ENCODE peak calls at places on chromosomes 5 and 9, in five cellular contexts. One of them, this sample, is unnamed.

GRCh38 chr5:142110046-142110531 is 1.5 kb downstream of the NDFIP1 start:
- DNase-seq in MM.1S: no peak
- DNase-seq in PC-9: no peak
- DNase-seq in fibroblast of lung: peak; percentile 33
- DNase-seq in mesendoderm: peak; percentile 7
- DNase-seq in this sample: no peak

GRCh38 chr5:159099049-159099760 is 511 bp downstream of the EBF1 start:
- DNase-seq in MM.1S: peak; percentile 81
- DNase-seq in mesendoderm: peak; percentile 59
- DNase-seq in fibroblast of lung: peak; percentile 71
- DNase-seq in PC-9: no peak
- DNase-seq in this sample: no peak

GRCh38 chr5:179488464-179488863 is 61.9 kb upstream of the RUFY1 start:
- DNase-seq in MM.1S: no peak
- DNase-seq in PC-9: no peak
- DNase-seq in mesendoderm: no peak
- DNase-seq in fibroblast of lung: no peak
- DNase-seq in this sample: no peak

GRCh38 chr9:132472199-132472598 is 62.2 kb downstream of the CFAP77 start:
- DNase-seq in mesendoderm: no peak
- DNase-seq in MM.1S: no peak
- DNase-seq in fibroblast of lung: no peak
- DNase-seq in PC-9: no peak
- DNase-seq in this sample: no peak

GRCh38 chr9:96327694-96328352 is 25.8 kb upstream of the HSD17B3 start:
- DNase-seq in mesendoderm: peak; percentile 54
- DNase-seq in MM.1S: peak; percentile 42
- DNase-seq in fibroblast of lung: peak; percentile 39
- DNase-seq in PC-9: peak; percentile 38
- DNase-seq in this sample: peak; percentile 86

GRCh38 chr5:172770374-172770674 is 671 bp downstream of the DUSP1 start:
- DNase-seq in PC-9: no peak
- DNase-seq in fibroblast of lung: no peak
- DNase-seq in MM.1S: no peak
- DNase-seq in mesendoderm: no peak
- DNase-seq in this sample: no peak

GRCh38 chr5:122421379-122422081 is 109.5 kb downstream of the SNCAIP start:
- DNase-seq in PC-9: no peak
- DNase-seq in fibroblast of lung: no peak
- DNase-seq in mesendoderm: no peak
- DNase-seq in MM.1S: peak; percentile 87
- DNase-seq in this sample: no peak

GRCh38 chr5:153088538-153088937 is 401.9 kb upstream of the GRIA1 start:
- DNase-seq in mesendoderm: no peak
- DNase-seq in MM.1S: no peak
- DNase-seq in PC-9: no peak
- DNase-seq in fibroblast of lung: no peak
- DNase-seq in this sample: no peak

GRCh38 chr5:154683101-154683757 is 71.9 kb upstream of the LARP1 start:
- DNase-seq in PC-9: no peak
- DNase-seq in fibroblast of lung: no peak
- DNase-seq in MM.1S: peak; percentile 50
- DNase-seq in mesendoderm: no peak
- DNase-seq in this sample: no peak

GRCh38 chr5:33834334-33834733 is 57.5 kb downstream of the ADAMTS12 start:
- DNase-seq in fibroblast of lung: peak; percentile 85
- DNase-seq in MM.1S: no peak
- DNase-seq in mesendoderm: peak; percentile 25
- DNase-seq in PC-9: no peak
- DNase-seq in this sample: no peak

GRCh38 chr5:151739939-151740335 is 18.5 kb downstream of the ATOX1 start:
- DNase-seq in fibroblast of lung: peak; percentile 99
- DNase-seq in MM.1S: no peak
- DNase-seq in PC-9: no peak
- DNase-seq in mesendoderm: peak; percentile 98
- DNase-seq in this sample: peak; percentile 54

GRCh38 chr5:107118184-107118902 is 552.4 kb downstream of the EFNA5 start:
- DNase-seq in fibroblast of lung: no peak
- DNase-seq in mesendoderm: peak; percentile 30
- DNase-seq in PC-9: no peak
- DNase-seq in MM.1S: no peak
- DNase-seq in this sample: no peak

GRCh38 chr5:3741372-3741770 is 145.7 kb downstream of the IRX1 start:
- DNase-seq in fibroblast of lung: peak; percentile 25
- DNase-seq in PC-9: no peak
- DNase-seq in mesendoderm: no peak
- DNase-seq in MM.1S: no peak
- DNase-seq in this sample: no peak

GRCh38 chr9:14455243-14455642 is 141.3 kb upstream of the NFIB start:
- DNase-seq in fibroblast of lung: no peak
- DNase-seq in MM.1S: no peak
- DNase-seq in PC-9: no peak
- DNase-seq in mesendoderm: no peak
- DNase-seq in this sample: no peak

GRCh38 chr5:126917918-126918623 is 112.3 kb downstream of the MARCHF3 start:
- DNase-seq in PC-9: peak; percentile 63
- DNase-seq in fibroblast of lung: peak; percentile 75
- DNase-seq in mesendoderm: peak; percentile 53
- DNase-seq in MM.1S: no peak
- DNase-seq in this sample: no peak

GRCh38 chr9:95049761-95050160 is 267.7 kb downstream of the FANCC start:
- DNase-seq in mesendoderm: no peak
- DNase-seq in PC-9: peak; percentile 40
- DNase-seq in MM.1S: no peak
- DNase-seq in fibroblast of lung: no peak
- DNase-seq in this sample: no peak

GRCh38 chr9:14349141-14349817 is 35.3 kb upstream of the NFIB start:
- DNase-seq in MM.1S: no peak
- DNase-seq in mesendoderm: peak; percentile 42
- DNase-seq in PC-9: no peak
- DNase-seq in fibroblast of lung: peak; percentile 37
- DNase-seq in this sample: peak; percentile 30

GRCh38 chr9:104972242-104972866 is 44.4 kb upstream of the ABCA1 start:
- DNase-seq in MM.1S: no peak
- DNase-seq in mesendoderm: no peak
- DNase-seq in PC-9: no peak
- DNase-seq in fibroblast of lung: no peak
- DNase-seq in this sample: peak; percentile 62

GRCh38 chr5:3351581-3352442 is 243.8 kb upstream of the IRX1 start:
- DNase-seq in MM.1S: no peak
- DNase-seq in PC-9: no peak
- DNase-seq in mesendoderm: peak; percentile 2
- DNase-seq in fibroblast of lung: no peak
- DNase-seq in this sample: no peak

GRCh38 chr5:27158775-27159174 is 120.4 kb upstream of the CDH9 start:
- DNase-seq in PC-9: no peak
- DNase-seq in MM.1S: no peak
- DNase-seq in mesendoderm: no peak
- DNase-seq in fibroblast of lung: peak; percentile 47
- DNase-seq in this sample: no peak

GRCh38 chr5:102792705-102793104 is 37.6 kb downstream of the PAM start:
- DNase-seq in fibroblast of lung: peak; percentile 22
- DNase-seq in mesendoderm: peak; percentile 34
- DNase-seq in PC-9: no peak
- DNase-seq in MM.1S: peak; percentile 10
- DNase-seq in this sample: no peak

GRCh38 chr9:95552814-95553546 is 36.2 kb upstream of the PTCH1 start:
- DNase-seq in fibroblast of lung: no peak
- DNase-seq in mesendoderm: peak; percentile 74
- DNase-seq in PC-9: no peak
- DNase-seq in MM.1S: no peak
- DNase-seq in this sample: no peak

GRCh38 chr5:34996236-34996635 is 51.5 kb downstream of the AGXT2 start:
- DNase-seq in fibroblast of lung: no peak
- DNase-seq in PC-9: no peak
- DNase-seq in mesendoderm: no peak
- DNase-seq in MM.1S: no peak
- DNase-seq in this sample: no peak

GRCh38 chr5:125564336-125564975 is 818.0 kb upstream of the ZNF608 start:
- DNase-seq in mesendoderm: no peak
- DNase-seq in fibroblast of lung: peak; percentile 34
- DNase-seq in MM.1S: no peak
- DNase-seq in PC-9: no peak
- DNase-seq in this sample: no peak

GRCh38 chr5:157877821-157878220 is 18.9 kb upstream of the CLINT1 start:
- DNase-seq in PC-9: no peak
- DNase-seq in mesendoderm: no peak
- DNase-seq in fibroblast of lung: no peak
- DNase-seq in MM.1S: no peak
- DNase-seq in this sample: no peak

GRCh38 chr5:42854795-42855194 is 43.1 kb upstream of the SELENOP start:
- DNase-seq in fibroblast of lung: no peak
- DNase-seq in MM.1S: peak; percentile 68
- DNase-seq in PC-9: no peak
- DNase-seq in mesendoderm: no peak
- DNase-seq in this sample: peak; percentile 40

GRCh38 chr5:76548525-76549229 is 74.5 kb downstream of the F2RL2 start:
- DNase-seq in mesendoderm: peak; percentile 85
- DNase-seq in fibroblast of lung: no peak
- DNase-seq in PC-9: no peak
- DNase-seq in MM.1S: no peak
- DNase-seq in this sample: no peak

GRCh38 chr9:111582888-111583287 is 16.6 kb downstream of the PTGR1 start:
- DNase-seq in MM.1S: no peak
- DNase-seq in fibroblast of lung: peak; percentile 35
- DNase-seq in mesendoderm: no peak
- DNase-seq in PC-9: no peak
- DNase-seq in this sample: no peak

GRCh38 chr5:94010814-94011213 is 269.4 kb upstream of the POU5F2 start:
- DNase-seq in MM.1S: no peak
- DNase-seq in fibroblast of lung: no peak
- DNase-seq in PC-9: no peak
- DNase-seq in mesendoderm: no peak
- DNase-seq in this sample: no peak

GRCh38 chr5:134873494-134873893 is 677 bp upstream of the TXNDC15 start:
- DNase-seq in PC-9: no peak
- DNase-seq in mesendoderm: peak; percentile 32
- DNase-seq in fibroblast of lung: no peak
- DNase-seq in MM.1S: peak; percentile 43
- DNase-seq in this sample: peak; percentile 27

GRCh38 chr5:75002271-75002670 is 50.1 kb downstream of the GCNT4 start:
- DNase-seq in mesendoderm: no peak
- DNase-seq in PC-9: no peak
- DNase-seq in fibroblast of lung: no peak
- DNase-seq in MM.1S: no peak
- DNase-seq in this sample: no peak

GRCh38 chr5:74017786-74018211 is 391.8 kb downstream of the ARHGEF28 start:
- DNase-seq in fibroblast of lung: peak; percentile 66
- DNase-seq in PC-9: peak; percentile 90
- DNase-seq in mesendoderm: peak; percentile 85
- DNase-seq in MM.1S: no peak
- DNase-seq in this sample: peak; percentile 90

GRCh38 chr5:132830436-132831094 is at the start of gene SHROOM1:
- DNase-seq in fibroblast of lung: peak; percentile 62
- DNase-seq in mesendoderm: peak; percentile 69
- DNase-seq in PC-9: peak; percentile 68
- DNase-seq in MM.1S: peak; percentile 85
- DNase-seq in this sample: peak; percentile 52

GRCh38 chr5:102815084-102815483 is 60.0 kb downstream of the PAM start:
- DNase-seq in PC-9: no peak
- DNase-seq in mesendoderm: no peak
- DNase-seq in fibroblast of lung: no peak
- DNase-seq in MM.1S: no peak
- DNase-seq in this sample: no peak

GRCh38 chr9:131954299-131954698 is 125.4 kb downstream of the MED27 start:
- DNase-seq in fibroblast of lung: no peak
- DNase-seq in mesendoderm: peak; percentile 46
- DNase-seq in PC-9: no peak
- DNase-seq in MM.1S: peak; percentile 30
- DNase-seq in this sample: no peak

GRCh38 chr5:75037106-75037505 is 15.3 kb downstream of the GCNT4 start:
- DNase-seq in mesendoderm: peak; percentile 95
- DNase-seq in PC-9: peak; percentile 99
- DNase-seq in MM.1S: no peak
- DNase-seq in fibroblast of lung: peak; percentile 84
- DNase-seq in this sample: peak; percentile 96

GRCh38 chr5:169576181-169576598 is 7.4 kb upstream of the SPDL1 start:
- DNase-seq in PC-9: peak; percentile 42
- DNase-seq in MM.1S: no peak
- DNase-seq in fibroblast of lung: peak; percentile 99
- DNase-seq in mesendoderm: no peak
- DNase-seq in this sample: peak; percentile 84
- H3K4me3 ChIP-seq in PC-9: no peak overlapping the region
- H3K4me3 ChIP-seq in MM.1S: no peak overlapping the region
- H3K4me3 ChIP-seq in fibroblast of lung: no peak overlapping the region
- H3K4me3 ChIP-seq in mesendoderm: no peak overlapping the region
- H3K4me3 ChIP-seq in this sample: no peak overlapping the region

GRCh38 chr9:124505901-124506346 is 1.3 kb downstream of the NR5A1 start:
- DNase-seq in PC-9: no peak
- DNase-seq in fibroblast of lung: no peak
- DNase-seq in mesendoderm: no peak
- DNase-seq in MM.1S: no peak
- DNase-seq in this sample: no peak
- H3K27me3 ChIP-seq in PC-9: peaks cover 4% of the 10 kb centered on the region
- H3K27me3 ChIP-seq in fibroblast of lung: peaks cover 47% of the 10 kb centered on the region
- H3K27me3 ChIP-seq in mesendoderm: peaks cover 31% of the 10 kb centered on the region
- H3K27me3 ChIP-seq in MM.1S: peaks cover 33% of the 10 kb centered on the region
- H3K27me3 ChIP-seq in this sample: peaks cover 37% of the 10 kb centered on the region

GRCh38 chr9:113593682-113594281 is 130.3 kb downstream of the RGS3 start:
- DNase-seq in MM.1S: no peak
- DNase-seq in fibroblast of lung: peak; percentile 98
- DNase-seq in mesendoderm: peak; percentile 100
- DNase-seq in PC-9: no peak
- DNase-seq in this sample: peak; percentile 84
- H3K4me2 ChIP-seq in MM.1S: no peak overlapping the region
- H3K4me2 ChIP-seq in fibroblast of lung: peak overlapping the region; percentile 98
- H3K4me2 ChIP-seq in mesendoderm: peak overlapping the region; percentile 76
- H3K4me2 ChIP-seq in PC-9: no peak overlapping the region
- H3K4me2 ChIP-seq in this sample: peak overlapping the region; percentile 85

DNA sequence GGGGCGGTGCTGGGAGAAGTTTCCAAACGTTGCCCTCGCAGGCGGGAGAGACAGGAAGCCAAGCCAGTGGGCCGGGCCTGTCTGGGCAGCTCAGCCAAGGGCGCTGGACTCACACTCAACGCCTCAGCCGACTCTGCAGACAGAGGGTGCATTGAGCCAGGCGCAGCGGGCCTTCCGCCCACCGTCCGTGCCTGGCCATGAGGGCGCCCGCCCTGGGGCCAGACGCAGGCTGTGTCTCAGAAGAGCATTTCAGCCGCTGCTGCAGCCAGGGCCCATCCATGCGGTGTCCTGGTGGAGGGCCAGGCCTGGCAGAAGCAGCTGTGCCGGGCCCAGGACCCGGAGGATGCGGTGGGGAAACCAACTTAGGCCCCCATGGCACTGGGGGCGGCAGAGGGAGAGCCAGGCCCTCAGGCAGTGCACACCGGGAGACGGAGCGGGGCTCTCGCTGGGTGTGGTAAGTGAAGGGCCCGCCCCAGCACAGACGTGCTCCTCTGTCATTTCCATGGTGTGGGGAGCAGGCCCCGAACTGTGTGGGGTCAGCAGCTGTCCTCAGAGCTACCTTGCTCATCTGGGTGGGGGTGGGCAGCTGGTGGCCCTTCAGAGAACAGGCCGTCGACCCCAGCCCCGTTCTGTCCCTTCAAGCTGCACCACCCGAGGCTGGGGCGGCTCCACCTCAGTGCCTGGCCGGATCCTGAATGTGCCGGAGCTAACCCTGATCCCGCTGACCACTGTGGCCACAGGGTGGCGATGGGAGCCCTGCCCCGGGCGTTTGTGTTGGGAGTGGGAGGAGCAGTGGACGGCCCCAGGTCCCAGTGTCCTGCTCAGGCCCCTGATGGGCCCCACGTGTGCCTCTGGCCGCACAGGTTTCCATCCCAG is 18.0 kb downstream of the DNLZ start:
- DNase-seq in MM.1S: no peak
- DNase-seq in mesendoderm: peak; percentile 60
- DNase-seq in PC-9: peak; percentile 52
- DNase-seq in fibroblast of lung: peak; percentile 51
- DNase-seq in this sample: peak; percentile 74
- H3K4me3 ChIP-seq in MM.1S: no peak overlapping the region
- H3K4me3 ChIP-seq in mesendoderm: no peak overlapping the region
- H3K4me3 ChIP-seq in PC-9: no peak overlapping the region
- H3K4me3 ChIP-seq in fibroblast of lung: no peak overlapping the region
- H3K4me3 ChIP-seq in this sample: no peak overlapping the region